ENCODE peak calls at places on chromosomes 2 and 18, in eight cellular contexts. S, L, O, M, D, H, X and T are unnamed samples.

GRCh38 chr2:134739261-134739878 is 20.6 kb upstream of the TMEM163 start:
- DNase-seq in X (no peak), O (no peak), H (no peak), D (no peak), L (no peak), M (no peak), S (no peak), T (no peak)

GRCh38 chr2:201127570-201127969 is 11.6 kb downstream of the CFLAR start:
- DNase-seq in H (no peak), S (no peak), M (no peak), L (no peak), O (no peak), X (peak; percentile 84), D (no peak), T (no peak)

GRCh38 chr2:24049485-24050021 is at the start of gene FKBP1B:
- DNase-seq in D (no peak), S (peak; percentile 81), L (peak; percentile 29), M (peak; percentile 63), H (peak; percentile 65), X (peak; percentile 18), O (peak; percentile 84), T (peak; percentile 58)

GRCh38 chr2:99748344-99748743 is 258.5 kb upstream of the REV1 start:
- DNase-seq in D (no peak), H (no peak), O (no peak), L (no peak), S (no peak), M (no peak), X (no peak), T (no peak)

GRCh38 chr18:45670281-45670962 is 53.6 kb upstream of the SLC14A1 start:
- DNase-seq in X (peak; percentile 55), M (no peak), O (no peak), H (no peak), D (peak; percentile 28), S (no peak), L (no peak), T (no peak)

GRCh38 chr2:3728104-3729054 is 25.0 kb downstream of the DCDC2C start:
- DNase-seq in O (no peak), L (no peak), D (peak; percentile 65), H (peak; percentile 47), S (peak; percentile 55), X (peak; percentile 36), M (peak; percentile 51), T (no peak)

GRCh38 chr2:28745225-28745624 is 6.4 kb upstream of the PPP1CB start:
- DNase-seq in D (no peak), X (no peak), L (no peak), H (no peak), O (no peak), S (no peak), M (no peak), T (no peak)

GRCh38 chr2:144099746-144100438 is 420.0 kb downstream of the ZEB2 start:
- DNase-seq in H (no peak), O (no peak), L (no peak), M (peak; percentile 12), D (peak; percentile 84), S (peak; percentile 51), X (peak; percentile 16), T (no peak)

GRCh38 chr2:158497486-158497885 is 40.7 kb downstream of the PKP4 start:
- DNase-seq in X (no peak), S (no peak), L (no peak), D (no peak), M (no peak), H (no peak), O (no peak), T (no peak)

GRCh38 chr18:31056296-31056695 is 13.8 kb upstream of the DSC3 start:
- DNase-seq in L (no peak), S (no peak), X (no peak), D (no peak), M (no peak), O (no peak), H (no peak), T (no peak)

GRCh38 chr2:48316753-48317750 is 212.9 kb upstream of the STON1 start:
- DNase-seq in X (no peak), S (no peak), O (no peak), M (no peak), L (no peak), H (no peak), D (peak; percentile 18), T (no peak)

GRCh38 chr2:236747426-236747825 is 177.8 kb downstream of the ACKR3 start:
- DNase-seq in S (no peak), O (no peak), D (no peak), X (no peak), H (no peak), M (peak; percentile 27), L (no peak), T (no peak)

GRCh38 chr2:237702439-237703397 is 75.3 kb downstream of the LRRFIP1 start:
- DNase-seq in M (no peak), O (no peak), S (no peak), X (peak; percentile 76), L (no peak), D (no peak), H (no peak), T (no peak)

GRCh38 chr2:201191132-201191875 is 8.4 kb downstream of the CASP10 start:
- DNase-seq in H (peak; percentile 18), X (no peak), L (no peak), S (no peak), M (no peak), O (no peak), D (no peak), T (no peak)

GRCh38 chr2:238724728-238725127 is 123.2 kb upstream of the TWIST2 start:
- DNase-seq in M (no peak), S (no peak), O (no peak), X (no peak), L (no peak), D (no peak), H (no peak), T (no peak)

GRCh38 chr2:165924950-165925349 is 28.6 kb downstream of the TTC21B start:
- DNase-seq in H (no peak), S (no peak), M (no peak), L (no peak), X (no peak), O (no peak), D (peak; percentile 4), T (no peak)

GRCh38 chr18:471701-472100 is 28.8 kb downstream of the COLEC12 start:
- DNase-seq in X (peak; percentile 56), S (no peak), L (no peak), O (no peak), H (no peak), M (no peak), D (peak; percentile 27), T (no peak)

GRCh38 chr2:26852405-26853348 is 4.7 kb downstream of the DPYSL5 start:
- DNase-seq in L (peak; percentile 39), D (no peak), S (no peak), X (peak; percentile 38), M (no peak), O (no peak), H (no peak), T (no peak)

GRCh38 chr2:172819943-172820342 is 84.3 kb downstream of the RAPGEF4 start:
- DNase-seq in O (no peak), H (no peak), S (no peak), M (no peak), D (no peak), L (no peak), X (no peak), T (no peak)

GRCh38 chr18:37334494-37335125 is 231.0 kb downstream of the CELF4 start:
- DNase-seq in D (no peak), O (no peak), M (no peak), S (no peak), X (peak; percentile 67), L (peak; percentile 22), H (no peak), T (no peak)

GRCh38 chr2:237156131-237156856 is 70.6 kb downstream of the COPS8 start:
- DNase-seq in H (no peak), S (peak; percentile 49), D (peak; percentile 11), O (no peak), M (no peak), X (peak; percentile 91), L (no peak), T (peak; percentile 59)

GRCh38 chr18:23422751-23423418 is 30.2 kb upstream of the RIOK3 start:
- DNase-seq in O (peak; percentile 84), X (peak; percentile 85), D (peak; percentile 58), M (no peak), H (no peak), S (peak; percentile 41), L (peak; percentile 14), T (no peak)

GRCh38 chr2:36633470-36634092 is 35.6 kb upstream of the FEZ2 start:
- DNase-seq in L (no peak), O (no peak), M (no peak), D (no peak), X (peak; percentile 59), H (no peak), S (no peak), T (no peak)

GRCh38 chr2:43032248-43032893 is 194.0 kb downstream of the ZFP36L2 start:
- DNase-seq in O (no peak), L (no peak), M (no peak), X (peak; percentile 43), D (no peak), S (no peak), H (no peak), T (no peak)

GRCh38 chr2:28894470-28895188 is at the start of gene WDR43:
- DNase-seq in M (peak; percentile 97), D (peak; percentile 99), S (peak; percentile 98), L (peak; percentile 96), X (peak; percentile 99), O (peak; percentile 99), H (peak; percentile 99), T (peak; percentile 97)

GRCh38 chr2:241935314-241935713 is 65.8 kb downstream of the RTP5 start:
- DNase-seq in L (peak; percentile 63), H (no peak), X (peak; percentile 80), O (no peak), M (no peak), D (no peak), S (peak; percentile 57), T (no peak)

GRCh38 chr2:47307066-47307465 is 95.9 kb upstream of the MSH2 start:
- DNase-seq in O (no peak), L (no peak), D (no peak), M (no peak), X (peak; percentile 69), H (no peak), S (no peak), T (no peak)